ENCODE peak calls at places on chromosomes 11 and 22, in five cellular contexts. One of them, this sample, is unnamed.
A peak's percentile ranks its signal among the peaks of the same experiment; 100 is the strongest.

GRCh38 chr22:19174106-19175025 is 4.2 kb downstream of the SLC25A1 start:
- DNase-seq in IMR-90: peak; percentile 42
- DNase-seq in BJ: no peak
- DNase-seq in H7: peak; percentile 69
- DNase-seq in body of pancreas: peak; percentile 40
- DNase-seq in this sample: no peak

GRCh38 chr11:16862733-16863132 is 124.3 kb downstream of the C11orf58 start:
- DNase-seq in IMR-90: no peak
- DNase-seq in BJ: no peak
- DNase-seq in H7: no peak
- DNase-seq in body of pancreas: no peak
- DNase-seq in this sample: no peak

GRCh38 chr22:45608763-45609180 is 62.9 kb upstream of the ATXN10 start:
- DNase-seq in IMR-90: peak; percentile 86
- DNase-seq in BJ: no peak
- DNase-seq in H7: no peak
- DNase-seq in body of pancreas: no peak
- DNase-seq in this sample: no peak

GRCh38 chr11:61730222-61730994 is 22.0 kb upstream of the MYRF start:
- DNase-seq in IMR-90: no peak
- DNase-seq in BJ: no peak
- DNase-seq in H7: no peak
- DNase-seq in body of pancreas: no peak
- DNase-seq in this sample: no peak

GRCh38 chr11:86489442-86489841 is 114.8 kb downstream of the CCDC81 start:
- DNase-seq in IMR-90: no peak
- DNase-seq in BJ: no peak
- DNase-seq in H7: no peak
- DNase-seq in body of pancreas: no peak
- DNase-seq in this sample: no peak

GRCh38 chr11:117898059-117898458 is 21.6 kb upstream of the FXYD6 start:
- DNase-seq in IMR-90: no peak
- DNase-seq in BJ: no peak
- DNase-seq in H7: no peak
- DNase-seq in body of pancreas: no peak
- DNase-seq in this sample: no peak

GRCh38 chr22:36753916-36754315 is 22.0 kb downstream of the IFT27 start:
- DNase-seq in IMR-90: no peak
- DNase-seq in BJ: no peak
- DNase-seq in H7: peak; percentile 16
- DNase-seq in body of pancreas: peak; percentile 3
- DNase-seq in this sample: no peak

GRCh38 chr11:27282806-27283205 is 80.2 kb downstream of the CCDC34 start:
- DNase-seq in IMR-90: no peak
- DNase-seq in BJ: no peak
- DNase-seq in H7: no peak
- DNase-seq in body of pancreas: no peak
- DNase-seq in this sample: no peak

GRCh38 chr22:40107756-40108437 is 69.8 kb upstream of the TNRC6B start:
- DNase-seq in IMR-90: peak; percentile 12
- DNase-seq in BJ: peak; percentile 38
- DNase-seq in H7: no peak
- DNase-seq in body of pancreas: peak; percentile 14
- DNase-seq in this sample: no peak

GRCh38 chr11:133825666-133826065 is 19.6 kb downstream of the SPATA19 start:
- DNase-seq in IMR-90: no peak
- DNase-seq in BJ: no peak
- DNase-seq in H7: no peak
- DNase-seq in body of pancreas: no peak
- DNase-seq in this sample: no peak

GRCh38 chr22:25219211-25219689 is at the start of gene CRYBB2:
- DNase-seq in IMR-90: no peak
- DNase-seq in BJ: no peak
- DNase-seq in H7: peak; percentile 15
- DNase-seq in body of pancreas: no peak
- DNase-seq in this sample: no peak

GRCh38 chr11:57327721-57328120 is 3.0 kb upstream of the TNKS1BP1 start:
- DNase-seq in IMR-90: no peak
- DNase-seq in BJ: no peak
- DNase-seq in H7: no peak
- DNase-seq in body of pancreas: no peak
- DNase-seq in this sample: no peak

GRCh38 chr11:67268036-67268683 is 1.9 kb downstream of the GRK2 start:
- DNase-seq in IMR-90: no peak
- DNase-seq in BJ: no peak
- DNase-seq in H7: peak; percentile 35
- DNase-seq in body of pancreas: no peak
- DNase-seq in this sample: no peak

GRCh38 chr22:42926034-42926433 is 69.0 kb upstream of the ARFGAP3 start:
- DNase-seq in IMR-90: no peak
- DNase-seq in BJ: no peak
- DNase-seq in H7: no peak
- DNase-seq in body of pancreas: no peak
- DNase-seq in this sample: no peak

GRCh38 chr11:107587306-107587979 is 3.5 kb upstream of the ELMOD1 start:
- DNase-seq in IMR-90: peak; percentile 63
- DNase-seq in BJ: peak; percentile 62
- DNase-seq in H7: no peak
- DNase-seq in body of pancreas: no peak
- DNase-seq in this sample: no peak

GRCh38 chr11:72899238-72899637 is 85.0 kb downstream of the ATG16L2 start:
- DNase-seq in IMR-90: peak; percentile 4
- DNase-seq in BJ: no peak
- DNase-seq in H7: no peak
- DNase-seq in body of pancreas: no peak
- DNase-seq in this sample: no peak

GRCh38 chr11:112538529-112538928 is 277.9 kb upstream of the PLET1 start:
- DNase-seq in IMR-90: no peak
- DNase-seq in BJ: no peak
- DNase-seq in H7: no peak
- DNase-seq in body of pancreas: no peak
- DNase-seq in this sample: no peak

GRCh38 chr11:28447226-28447625 is 339.0 kb downstream of the METTL15 start:
- DNase-seq in IMR-90: peak; percentile 61
- DNase-seq in BJ: peak; percentile 15
- DNase-seq in H7: no peak
- DNase-seq in body of pancreas: no peak
- DNase-seq in this sample: no peak

GRCh38 chr11:17208257-17208999 is 642 bp upstream of the PIK3C2A start:
- DNase-seq in IMR-90: peak; percentile 59
- DNase-seq in BJ: no peak
- DNase-seq in H7: no peak
- DNase-seq in body of pancreas: peak; percentile 69
- DNase-seq in this sample: peak; percentile 33

GRCh38 chr11:614583-615452 is 932 bp downstream of the IRF7 start:
- DNase-seq in IMR-90: no peak
- DNase-seq in BJ: no peak
- DNase-seq in H7: no peak
- DNase-seq in body of pancreas: no peak
- DNase-seq in this sample: no peak

GRCh38 chr11:73980001-73980960 is 2.4 kb downstream of the UCP2 start:
- DNase-seq in IMR-90: peak; percentile 20
- DNase-seq in BJ: no peak
- DNase-seq in H7: peak; percentile 60
- DNase-seq in body of pancreas: peak; percentile 40
- DNase-seq in this sample: no peak

GRCh38 chr11:73975479-73975757 is 7.2 kb downstream of the UCP2 start:
- DNase-seq in IMR-90: no peak
- DNase-seq in BJ: no peak
- DNase-seq in H7: no peak
- DNase-seq in body of pancreas: no peak
- DNase-seq in this sample: no peak

GRCh38 chr11:73976451-73977151 is 6.0 kb downstream of the UCP2 start:
- DNase-seq in IMR-90: no peak
- DNase-seq in BJ: no peak
- DNase-seq in H7: peak; percentile 10
- DNase-seq in body of pancreas: no peak
- DNase-seq in this sample: no peak

GRCh38 chr11:73978576-73979086 is 4.0 kb downstream of the UCP2 start:
- DNase-seq in IMR-90: peak; percentile 24
- DNase-seq in BJ: no peak
- DNase-seq in H7: no peak
- DNase-seq in body of pancreas: no peak
- DNase-seq in this sample: no peak

DNA sequence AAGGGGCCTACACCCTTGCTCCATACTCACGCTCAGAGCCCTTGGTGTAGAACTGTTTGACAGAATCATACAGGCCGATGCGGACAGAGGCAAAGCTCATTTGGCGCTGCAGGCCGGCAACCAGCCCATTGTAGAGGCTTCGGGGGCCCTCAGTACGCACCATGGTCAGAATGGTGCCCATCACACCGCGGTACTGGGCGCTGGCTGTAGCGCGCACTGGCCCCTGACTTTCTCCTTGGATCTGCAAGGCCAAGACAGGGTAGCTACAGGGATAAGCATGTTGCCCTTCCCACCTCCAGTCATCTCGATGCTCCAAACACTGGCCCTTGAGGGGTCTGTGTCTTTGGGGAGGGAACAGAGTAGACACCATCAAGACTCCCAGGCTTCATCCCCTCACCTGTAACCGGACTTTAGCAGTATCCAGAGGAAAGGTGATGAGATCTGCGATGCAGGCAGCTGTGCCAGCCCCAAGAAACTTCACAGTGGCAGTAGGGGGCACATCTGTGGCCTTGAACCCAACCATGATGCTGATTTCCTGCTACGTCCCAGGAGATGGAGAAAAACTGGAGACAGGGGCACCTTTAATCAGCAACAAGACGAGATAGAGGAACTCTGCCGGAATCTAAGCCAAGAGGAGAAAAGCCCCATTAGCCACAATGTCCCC is 4.7 kb downstream of the UCP2 start:
- DNase-seq in IMR-90: no peak
- DNase-seq in BJ: no peak
- DNase-seq in H7: no peak
- DNase-seq in body of pancreas: no peak
- DNase-seq in this sample: no peak
- H3K36me3 ChIP-seq in IMR-90: no peaks in the 10 kb centered on the region
- H3K36me3 ChIP-seq in BJ: no peaks in the 10 kb centered on the region
- H3K36me3 ChIP-seq in H7: peaks cover 48% of the 10 kb centered on the region
- H3K36me3 ChIP-seq in body of pancreas: no peaks in the 10 kb centered on the region
- H3K36me3 ChIP-seq in this sample: peaks cover 48% of the 10 kb centered on the region

GRCh38 chr22:30610299-30610698 is 3.3 kb downstream of the TCN2 start:
- DNase-seq in IMR-90: no peak
- DNase-seq in BJ: no peak
- DNase-seq in H7: no peak
- DNase-seq in body of pancreas: no peak
- DNase-seq in this sample: no peak

GRCh38 chr22:30614268-30614667 is 7.3 kb downstream of the TCN2 start:
- DNase-seq in IMR-90: no peak
- DNase-seq in BJ: no peak
- DNase-seq in H7: peak; percentile 7
- DNase-seq in body of pancreas: no peak
- DNase-seq in this sample: no peak

GRCh38 chr22:30609260-30610185 is 2.5 kb downstream of the TCN2 start:
- DNase-seq in IMR-90: peak; percentile 86
- DNase-seq in BJ: peak; percentile 66
- DNase-seq in H7: peak; percentile 60
- DNase-seq in body of pancreas: no peak
- DNase-seq in this sample: peak; percentile 61

GRCh38 chr22:30612789-30613188 is 5.8 kb downstream of the TCN2 start:
- DNase-seq in IMR-90: no peak
- DNase-seq in BJ: no peak
- DNase-seq in H7: peak; percentile 53
- DNase-seq in body of pancreas: no peak
- DNase-seq in this sample: no peak

GRCh38 chr22:30611197-30611596 is 4.2 kb downstream of the TCN2 start:
- DNase-seq in IMR-90: peak; percentile 26
- DNase-seq in BJ: no peak
- DNase-seq in H7: no peak
- DNase-seq in body of pancreas: no peak
- DNase-seq in this sample: no peak
- H3K36me3 ChIP-seq in IMR-90: no peaks in the 10 kb centered on the region
- H3K36me3 ChIP-seq in BJ: no peaks in the 10 kb centered on the region
- H3K36me3 ChIP-seq in H7: peaks cover 3% of the 10 kb centered on the region
- H3K36me3 ChIP-seq in body of pancreas: no peaks in the 10 kb centered on the region
- H3K36me3 ChIP-seq in this sample: no peaks in the 10 kb centered on the region

DNA sequence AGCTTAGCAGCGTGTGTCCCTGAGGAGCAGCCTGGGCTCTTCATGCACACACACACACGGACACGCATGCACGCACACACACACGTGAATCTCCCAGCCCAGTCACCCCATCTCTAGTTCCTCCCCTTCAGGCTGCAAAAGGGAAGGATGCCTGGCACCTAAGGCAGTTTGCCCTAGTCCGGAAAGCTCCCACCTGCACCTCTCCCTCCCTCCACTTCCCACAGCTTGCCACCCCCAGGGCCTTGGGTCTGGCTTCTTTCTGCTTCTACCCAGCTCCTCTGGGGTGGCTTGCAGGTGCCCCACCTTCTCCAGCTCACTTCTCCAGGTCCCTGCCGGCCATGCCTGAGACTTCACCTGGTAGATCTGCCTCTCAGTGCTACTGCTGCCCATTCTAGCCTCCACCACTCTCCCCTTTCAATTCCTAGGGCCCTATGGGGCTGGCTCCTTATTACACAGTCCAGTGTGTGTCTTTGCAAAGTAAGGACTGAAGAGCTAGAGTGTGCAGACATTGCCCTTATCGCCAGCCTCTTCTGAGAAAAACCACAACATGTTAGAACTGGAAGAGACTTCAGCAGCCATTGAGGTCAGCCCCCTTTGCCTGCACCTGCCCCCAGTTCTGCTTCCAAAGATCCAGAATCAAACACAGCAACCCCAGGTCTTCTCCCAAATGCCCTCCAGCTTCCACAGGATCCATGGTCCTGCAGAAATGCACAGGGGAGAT is 33.5 kb upstream of the CHST1 start:
- DNase-seq in IMR-90: no peak
- DNase-seq in BJ: no peak
- DNase-seq in H7: no peak
- DNase-seq in body of pancreas: no peak
- DNase-seq in this sample: no peak
- H3K36me3 ChIP-seq in IMR-90: no peaks in the 10 kb centered on the region
- H3K36me3 ChIP-seq in BJ: no peaks in the 10 kb centered on the region
- H3K36me3 ChIP-seq in H7: no peaks in the 10 kb centered on the region
- H3K36me3 ChIP-seq in body of pancreas: no peaks in the 10 kb centered on the region
- H3K36me3 ChIP-seq in this sample: no peaks in the 10 kb centered on the region

GRCh38 chr22:24068717-24069116 is 57.6 kb downstream of the CABIN1 start:
- DNase-seq in IMR-90: no peak
- DNase-seq in BJ: no peak
- DNase-seq in H7: no peak
- DNase-seq in body of pancreas: no peak
- DNase-seq in this sample: no peak
- H3K36me3 ChIP-seq in IMR-90: peaks cover 53% of the 10 kb centered on the region
- H3K36me3 ChIP-seq in BJ: peaks cover 32% of the 10 kb centered on the region
- H3K36me3 ChIP-seq in H7: peaks cover 29% of the 10 kb centered on the region
- H3K36me3 ChIP-seq in body of pancreas: no peaks in the 10 kb centered on the region
- H3K36me3 ChIP-seq in this sample: peaks cover 2% of the 10 kb centered on the region